ENCODE peak calls at places on chromosomes 5 and 9, in seven cellular contexts. F is H1; B is CD4-positive, alpha-beta memory T cell; E is H9; X is CD8-positive, alpha-beta T cell; L is coronary artery; N is heart right ventricle. Y is an unnamed sample.

GRCh38 chr5:74404574-74405310 is 235.8 kb downstream of the ENC1 start:
- DNase-seq in F (no peak), B (no peak), E (no peak), X (no peak), L (no peak), N (no peak), Y (no peak)

GRCh38 chr9:22643541-22643940 is 196.9 kb downstream of the DMRTA1 start:
- DNase-seq in F (no peak), B (no peak), E (no peak), X (no peak), L (no peak), N (no peak), Y (no peak)

GRCh38 chr9:24986331-24986730 is 440.6 kb upstream of the IZUMO3 start:
- DNase-seq in F (no peak), B (no peak), E (no peak), X (no peak), L (no peak), N (no peak), Y (no peak)

GRCh38 chr5:36357391-36357790 is 55.7 kb upstream of the RANBP3L start:
- DNase-seq in F (no peak), B (no peak), E (no peak), X (no peak), L (no peak), N (no peak), Y (no peak)

GRCh38 chr9:4147476-4148214 is 152.2 kb downstream of the GLIS3 start:
- DNase-seq in F (no peak), B (no peak), E (no peak), X (no peak), L (no peak), N (no peak), Y (no peak)

GRCh38 chr5:169115725-169116124 is 185.2 kb downstream of the SLIT3 start:
- DNase-seq in F (no peak), B (no peak), E (no peak), X (no peak), L (no peak), N (no peak), Y (no peak)

GRCh38 chr5:72673623-72674022 is 142.8 kb upstream of the TNPO1 start:
- DNase-seq in F (no peak), B (no peak), E (no peak), X (no peak), L (no peak), N (no peak), Y (no peak)

GRCh38 chr5:74865293-74865798 is 841 bp downstream of the FAM169A start:
- DNase-seq in F (no peak), B (no peak), E (no peak), X (no peak), L (no peak), N (no peak), Y (no peak)

GRCh38 chr9:135329571-135330306 is 149.8 kb upstream of the PPP1R26 start:
- DNase-seq in F (peak; percentile 64), B (no peak), E (peak; percentile 71), X (no peak), L (peak; percentile 53), N (no peak), Y (no peak)

GRCh38 chr9:75071530-75072122 is 16.3 kb downstream of the NMRK1 start:
- DNase-seq in F (no peak), B (peak; percentile 88), E (peak; percentile 43), X (peak; percentile 75), L (no peak), N (no peak), Y (peak; percentile 70)

GRCh38 chr9:21852751-21853150 is 50.3 kb downstream of the MTAP start:
- DNase-seq in F (no peak), B (no peak), E (no peak), X (no peak), L (no peak), N (no peak), Y (no peak)

GRCh38 chr5:128782446-128782845 is 182.8 kb upstream of the SLC27A6 start:
- DNase-seq in F (no peak), B (no peak), E (no peak), X (no peak), L (no peak), N (peak; percentile 87), Y (peak; percentile 74)

GRCh38 chr5:66540078-66540477 is 56.1 kb upstream of the MAST4 start:
- DNase-seq in F (no peak), B (no peak), E (no peak), X (no peak), L (no peak), N (no peak), Y (no peak)

GRCh38 chr5:164052536-164053090 is 547.2 kb downstream of the MAT2B start:
- DNase-seq in F (no peak), B (no peak), E (no peak), X (no peak), L (no peak), N (no peak), Y (no peak)

GRCh38 chr5:168423478-168423877 is 62.8 kb upstream of the RARS1 start:
- DNase-seq in F (no peak), B (no peak), E (no peak), X (no peak), L (no peak), N (no peak), Y (no peak)

GRCh38 chr5:134110382-134110781 is 4.1 kb upstream of the TCF7 start:
- DNase-seq in F (no peak), B (peak; percentile 69), E (no peak), X (peak; percentile 27), L (no peak), N (no peak), Y (no peak)

DNA sequence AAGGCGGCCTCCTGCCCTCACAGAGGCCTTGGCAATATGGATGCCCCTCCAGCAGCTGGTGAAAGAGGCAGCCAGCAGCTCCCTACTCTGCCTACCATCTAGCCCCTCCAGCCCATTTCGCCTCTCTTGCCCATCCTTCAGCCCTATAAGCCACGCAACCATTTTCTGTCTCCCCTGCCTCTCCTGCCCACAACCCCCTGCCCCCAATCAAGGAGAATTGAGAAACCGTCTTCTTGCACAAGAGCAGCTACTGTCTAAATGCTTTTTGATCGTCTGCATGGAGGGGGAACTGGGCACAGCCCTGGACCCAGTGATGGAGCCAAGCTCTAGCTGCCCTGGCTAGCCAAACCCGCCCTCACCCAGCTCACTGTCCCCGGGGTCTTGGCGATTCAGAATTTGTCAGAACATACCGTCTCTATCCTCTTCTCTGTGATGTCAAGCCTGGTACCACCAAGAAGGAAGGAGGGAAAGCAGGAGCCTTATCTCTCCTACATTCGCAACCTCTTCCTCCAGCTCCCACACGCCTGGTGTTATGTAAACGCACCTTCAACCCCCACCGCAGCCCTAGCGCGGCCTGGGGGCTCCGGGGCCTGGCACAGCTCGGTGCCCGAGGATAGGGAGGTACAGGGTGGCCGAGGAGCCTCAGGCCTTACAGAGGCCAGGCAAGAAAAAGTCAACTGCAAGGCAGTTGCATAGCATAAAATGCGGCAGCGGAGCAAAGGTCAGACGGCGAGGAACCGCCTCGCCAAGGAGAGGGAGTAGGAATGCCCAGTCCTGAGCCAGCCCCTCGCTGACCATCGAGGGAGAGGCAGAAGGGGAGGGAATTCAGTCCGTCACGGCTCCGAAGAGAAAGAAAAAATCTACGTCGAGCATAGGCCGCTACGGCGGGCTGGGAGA is 1.1 kb downstream of the SPRY4 start:
- DNase-seq in F (no peak), B (no peak), E (no peak), X (no peak), L (peak; percentile 82), N (no peak), Y (peak; percentile 44)
- H3K27ac ChIP-seq in F (peak overlapping the region; percentile 54), B (no peak overlapping the region), E (no peak overlapping the region), X (no peak overlapping the region), L (peak overlapping the region; percentile 94), N (peak overlapping the region; percentile 92), Y (peak overlapping the region; percentile 77)

GRCh38 chr9:137705906-137706305 is 87.1 kb downstream of the EHMT1 start:
- DNase-seq in F (no peak), B (no peak), E (no peak), X (no peak), L (no peak), N (no peak), Y (no peak)
- H3K27ac ChIP-seq in F (no peak overlapping the region), B (no peak overlapping the region), E (no peak overlapping the region), X (no peak overlapping the region), L (no peak overlapping the region), N (no peak overlapping the region), Y (no peak overlapping the region)

GRCh38 chr9:7094576-7094975 is 336.8 kb downstream of the KDM4C start:
- DNase-seq in F (no peak), B (no peak), E (no peak), X (no peak), L (no peak), N (no peak), Y (no peak)
- H3K27ac ChIP-seq in F (no peak overlapping the region), B (no peak overlapping the region), E (no peak overlapping the region), X (no peak overlapping the region), L (no peak overlapping the region), N (no peak overlapping the region), Y (no peak overlapping the region)

GRCh38 chr9:132590318-132591182 is 8.1 kb downstream of the BARHL1 start:
- DNase-seq in F (peak; percentile 75), B (no peak), E (no peak), X (no peak), L (no peak), N (no peak), Y (no peak)
- H3K27ac ChIP-seq in F (peak overlapping the region; percentile 21), B (no peak overlapping the region), E (no peak overlapping the region), X (no peak overlapping the region), L (no peak overlapping the region), N (no peak overlapping the region), Y (no peak overlapping the region)

DNA sequence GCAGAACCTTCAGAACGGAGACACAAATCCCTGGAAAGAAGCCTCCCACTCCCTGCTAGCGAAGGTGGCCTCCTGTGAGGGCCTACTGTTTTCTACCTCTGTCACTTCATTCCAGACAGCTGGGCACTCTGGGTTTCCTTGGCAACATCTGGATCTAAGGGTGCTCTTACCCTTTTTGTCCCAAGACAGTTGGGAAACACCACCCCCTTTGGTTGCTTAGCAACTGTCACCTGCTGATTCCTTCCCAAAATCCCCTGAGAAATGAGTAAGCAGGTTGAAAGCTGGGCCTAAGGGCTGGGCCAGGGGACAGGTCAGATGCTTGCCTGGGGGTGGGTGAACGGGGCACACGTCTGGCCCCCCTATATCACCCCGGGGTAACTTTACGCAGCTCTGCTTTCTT is 29.4 kb downstream of the NANS start:
- DNase-seq in F (peak; percentile 73), B (no peak), E (peak; percentile 71), X (no peak), L (no peak), N (no peak), Y (no peak)
- H3K27ac ChIP-seq in F (no peak overlapping the region), B (no peak overlapping the region), E (no peak overlapping the region), X (no peak overlapping the region), L (no peak overlapping the region), N (no peak overlapping the region), Y (peak overlapping the region; percentile 18)

DNA sequence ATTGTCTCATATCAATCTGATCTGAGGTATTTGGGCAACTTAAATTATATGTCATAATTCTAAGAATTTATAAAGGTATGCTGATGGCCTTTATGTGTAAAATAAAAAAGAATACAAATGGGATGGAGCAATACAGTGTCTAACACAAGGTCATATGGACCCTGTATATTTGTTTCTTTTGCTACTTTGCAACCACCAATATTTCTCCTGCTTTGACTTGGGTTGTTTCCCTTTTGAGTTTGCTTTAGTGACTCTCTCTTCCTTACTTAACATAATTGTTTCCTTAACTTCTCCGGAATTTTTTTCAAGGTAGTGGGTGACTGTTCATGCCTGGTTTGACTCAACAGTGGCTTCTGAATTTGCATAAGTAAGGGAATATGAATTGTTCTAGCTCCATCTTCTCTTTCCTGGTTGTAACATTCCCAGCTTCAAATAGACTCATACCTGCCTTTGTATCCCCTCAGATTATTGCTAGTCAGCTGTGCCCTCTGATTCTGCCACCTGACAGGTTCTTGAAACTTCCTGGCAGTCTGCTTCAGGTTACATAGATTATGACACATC is 30.2 kb upstream of the ANXA1 start:
- DNase-seq in F (no peak), B (no peak), E (no peak), X (no peak), L (no peak), N (no peak), Y (no peak)
- H3K27ac ChIP-seq in F (no peak overlapping the region), B (no peak overlapping the region), E (no peak overlapping the region), X (no peak overlapping the region), L (no peak overlapping the region), N (no peak overlapping the region), Y (no peak overlapping the region)

GRCh38 chr5:76165029-76165428 is 81.8 kb downstream of the SV2C start:
- DNase-seq in F (no peak), B (no peak), E (no peak), X (no peak), L (no peak), N (no peak), Y (no peak)
- H3K27ac ChIP-seq in F (no peak overlapping the region), B (no peak overlapping the region), E (no peak overlapping the region), X (no peak overlapping the region), L (no peak overlapping the region), N (no peak overlapping the region), Y (no peak overlapping the region)

Y was measured in stomach.